ENCODE peak calls at places on chromosomes 4 and X, in eight cellular contexts. I is NCI-H446; M is fibroblast of pulmonary artery; W is activated gamma-delta T cell treated with anti-CD3 and anti-CD28 coated beads, Interleukin-2, amount 50 U/mL, for 16 hours; J is T47D; A is islet precursor cell; V is foreskin fibroblast; D is SK-MEL-5. N is an unnamed sample.
A peak's percentile ranks its signal among the peaks of the same experiment; 100 is the strongest.

GRCh38 chrX:121405826-121406225 is 358.4 kb downstream of the GLUD2 start:
- DNase-seq in I (no peak), M (no peak), W (no peak), J (no peak), A (no peak), V (no peak), D (no peak), N (no peak)

GRCh38 chr4:8915201-8916200 is 43.9 kb upstream of the HMX1 start:
- DNase-seq in I (no peak), M (no peak), W (no peak), J (no peak), A (peak; percentile 50), V (no peak), D (no peak), N (no peak)

GRCh38 chrX:118569676-118570075 is 74.1 kb downstream of the DOCK11 start:
- DNase-seq in I (no peak), M (no peak), W (no peak), J (no peak), A (no peak), V (no peak), D (no peak), N (no peak)

GRCh38 chrX:124836786-124837185 is 482.9 kb upstream of the TEX13C start:
- DNase-seq in I (no peak), M (no peak), W (no peak), J (no peak), A (no peak), V (no peak), D (no peak), N (no peak)

GRCh38 chr4:182189107-182189878 is 53.9 kb upstream of the TENM3 start:
- DNase-seq in I (no peak), M (peak; percentile 65), W (no peak), J (no peak), A (peak; percentile 83), V (peak; percentile 96), D (no peak), N (peak; percentile 94)

GRCh38 chr4:85555210-85555609 is 80.3 kb downstream of the ARHGAP24 start:
- DNase-seq in I (no peak), M (no peak), W (no peak), J (no peak), A (no peak), V (peak; percentile 61), D (no peak), N (peak; percentile 20)

GRCh38 chrX:68868316-68868715 is 39.5 kb downstream of the EFNB1 start:
- DNase-seq in I (no peak), M (no peak), W (no peak), J (no peak), A (no peak), V (no peak), D (no peak), N (no peak)

GRCh38 chr4:72031868-72032619 is at the start of gene NPFFR2:
- DNase-seq in I (no peak), M (peak; percentile 28), W (no peak), J (no peak), A (peak; percentile 93), V (no peak), D (no peak), N (no peak)

GRCh38 chr4:74794341-74794801 is at the start of gene BTC:
- DNase-seq in I (no peak), M (peak; percentile 6), W (no peak), J (peak; percentile 79), A (peak; percentile 74), V (peak; percentile 31), D (peak; percentile 17), N (no peak)

GRCh38 chrX:26925088-26925487 is 538.1 kb downstream of the PPP4R3C start:
- DNase-seq in I (no peak), M (no peak), W (no peak), J (no peak), A (no peak), V (no peak), D (no peak), N (no peak)

GRCh38 chr4:188031751-188032150 is 36.2 kb downstream of the ZFP42 start:
- DNase-seq in I (no peak), M (no peak), W (no peak), J (no peak), A (peak; percentile 64), V (no peak), D (no peak), N (no peak)

GRCh38 chr4:6906046-6906445 is 3.6 kb upstream of the TBC1D14 start:
- DNase-seq in I (no peak), M (no peak), W (no peak), J (no peak), A (no peak), V (no peak), D (no peak), N (no peak)

GRCh38 chr4:138898282-138898681 is 117.3 kb upstream of the NOCT start:
- DNase-seq in I (no peak), M (peak; percentile 39), W (no peak), J (no peak), A (no peak), V (peak; percentile 19), D (no peak), N (no peak)

GRCh38 chr4:98778206-98778605 is 119.8 kb upstream of the TSPAN5 start:
- DNase-seq in I (no peak), M (peak; percentile 94), W (no peak), J (peak; percentile 30), A (no peak), V (peak; percentile 83), D (no peak), N (no peak)

GRCh38 chr4:55458611-55459010 is 62.9 kb downstream of the TMEM165 start:
- DNase-seq in I (no peak), M (no peak), W (no peak), J (no peak), A (no peak), V (no peak), D (no peak), N (no peak)

GRCh38 chr4:107838763-107839162 is 14.0 kb downstream of the SGMS2 start:
- DNase-seq in I (no peak), M (peak; percentile 58), W (no peak), J (no peak), A (no peak), V (peak; percentile 74), D (no peak), N (no peak)

GRCh38 chr4:34932591-34932990 is 1311.7 kb downstream of the ARAP2 start:
- DNase-seq in I (no peak), M (no peak), W (no peak), J (no peak), A (no peak), V (no peak), D (no peak), N (no peak)